ENCODE peak calls at places on chromosomes 6 and 20, in nine cellular contexts. P is upper lobe of left lung, M is mesendoderm, X is bronchial epithelial cell, O is K562, Q is astrocyte, I is AG04450, E is DND-41, W is heart right ventricle. T is an unnamed sample.
A peak's percentile ranks its signal among the peaks of the same experiment; 100 is the strongest.

GRCh38 chr20:56957737-56958553 is 308.5 kb downstream of the BMP7 start:
- DNase-seq in P (no peak), M (peak; percentile 50), X (no peak), O (no peak), Q (peak; percentile 14), I (no peak), E (no peak), W (no peak), T (peak; percentile 73)

GRCh38 chr6:2630891-2631458 is 119.7 kb downstream of the MYLK4 start:
- DNase-seq in P (no peak), M (peak; percentile 16), X (peak; percentile 66), O (no peak), Q (peak; percentile 95), I (peak; percentile 90), E (no peak), W (no peak), T (no peak)

GRCh38 chr20:45322952-45323383 is 14.9 kb upstream of the MATN4 start:
- DNase-seq in P (peak; percentile 89), M (peak; percentile 80), X (peak; percentile 58), O (peak; percentile 41), Q (no peak), I (no peak), E (no peak), W (no peak), T (peak; percentile 67)

GRCh38 chr6:78829407-78829806 is 37.9 kb upstream of the IRAK1BP1 start:
- DNase-seq in P (no peak), M (no peak), X (no peak), O (no peak), Q (no peak), I (no peak), E (no peak), W (no peak), T (no peak)

GRCh38 chr20:959996-960615 is 42.0 kb downstream of the RSPO4 start:
- DNase-seq in P (no peak), M (no peak), X (no peak), O (no peak), Q (no peak), I (no peak), E (no peak), W (no peak), T (peak; percentile 43)

GRCh38 chr20:33664085-33664761 is 2.1 kb downstream of the C20orf144 start:
- DNase-seq in P (no peak), M (peak; percentile 37), X (no peak), O (no peak), Q (no peak), I (no peak), E (no peak), W (no peak), T (peak; percentile 76)

GRCh38 chr6:31815025-31815838 is at the start of the genes HSPA1A and HSPA1L:
- DNase-seq in P (peak; percentile 94), M (peak; percentile 99), X (peak; percentile 87), O (peak; percentile 97), Q (peak; percentile 91), I (peak; percentile 85), E (no peak), W (peak; percentile 92), T (peak; percentile 96)

GRCh38 chr6:79188101-79188500 is 46.4 kb downstream of the HMGN3 start:
- DNase-seq in P (no peak), M (no peak), X (no peak), O (no peak), Q (no peak), I (no peak), E (no peak), W (no peak), T (no peak)

GRCh38 chr6:144931172-144932035 is 646.3 kb downstream of the UTRN start:
- DNase-seq in P (peak; percentile 25), M (peak; percentile 45), X (peak; percentile 42), O (no peak), Q (no peak), I (no peak), E (peak; percentile 47), W (no peak), T (peak; percentile 12)

GRCh38 chr6:136103101-136103688 is 146.9 kb downstream of the MTFR2 start:
- DNase-seq in P (no peak), M (peak; percentile 22), X (no peak), O (no peak), Q (no peak), I (peak; percentile 20), E (no peak), W (no peak), T (no peak)
- H3K27me3 ChIP-seq in P (no peaks in the 10 kb centered on the region), M (no peaks in the 10 kb centered on the region), X (no peaks in the 10 kb centered on the region), O (no peaks in the 10 kb centered on the region), Q (no peaks in the 10 kb centered on the region), I (no peaks in the 10 kb centered on the region), E (peaks cover 21% of the 10 kb centered on the region), W (no peaks in the 10 kb centered on the region), T (peaks cover 48% of the 10 kb centered on the region)

DNA sequence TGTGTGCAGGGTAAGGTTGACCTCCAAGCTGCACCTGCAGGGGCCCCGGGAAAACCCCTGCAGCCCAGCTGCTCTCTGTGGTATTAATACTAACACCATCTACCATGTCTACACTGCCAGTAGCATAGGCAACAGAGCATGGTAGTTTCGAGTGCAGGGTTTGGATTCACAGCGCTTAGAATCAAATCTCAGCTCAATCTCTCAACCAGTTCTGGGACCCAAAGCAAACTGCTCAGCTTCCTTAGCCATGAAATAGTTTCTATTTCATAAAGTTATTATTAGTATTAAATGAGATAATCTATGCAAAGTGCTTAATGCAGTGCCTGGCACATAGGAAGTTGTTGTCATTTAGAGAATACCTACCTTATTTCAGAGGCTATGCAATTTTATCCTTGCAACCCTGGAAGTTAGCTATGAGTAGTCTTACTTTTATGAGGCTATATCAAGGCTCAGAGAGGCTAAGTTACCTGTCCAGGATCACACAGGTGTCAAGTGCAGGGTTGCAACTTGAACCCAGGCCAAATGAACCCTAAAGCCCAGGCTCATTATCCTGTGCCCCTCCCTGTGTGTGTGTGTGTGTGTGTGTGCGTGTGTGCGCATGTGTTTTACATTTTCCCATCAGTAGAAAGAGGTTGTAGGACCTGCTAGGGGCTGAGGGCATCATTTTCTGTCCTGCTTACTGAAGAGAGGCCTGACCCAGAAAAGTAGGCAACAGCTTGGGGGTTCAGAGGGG is 27.6 kb upstream of the MRPS18A start:
- DNase-seq in P (no peak), M (no peak), X (no peak), O (no peak), Q (no peak), I (no peak), E (no peak), W (no peak), T (no peak)
- H3K4me3 ChIP-seq in P (no peak overlapping the region), M (no peak overlapping the region), X (no peak overlapping the region), O (no peak overlapping the region), Q (no peak overlapping the region), I (no peak overlapping the region), E (no peak overlapping the region), W (no peak overlapping the region), T (no peak overlapping the region)

GRCh38 chr6:28765978-28766351 is 157.8 kb downstream of the TRIM27 start:
- DNase-seq in P (no peak), M (peak; percentile 59), X (no peak), O (no peak), Q (no peak), I (no peak), E (no peak), W (no peak), T (no peak)

GRCh38 chr6:28768187-28768913 is 155.4 kb downstream of the TRIM27 start:
- DNase-seq in P (no peak), M (peak; percentile 78), X (no peak), O (no peak), Q (no peak), I (no peak), E (no peak), W (no peak), T (no peak)

GRCh38 chr6:28767133-28767532 is 156.7 kb downstream of the TRIM27 start:
- DNase-seq in P (no peak), M (no peak), X (no peak), O (no peak), Q (no peak), I (no peak), E (no peak), W (no peak), T (no peak)

GRCh38 chr6:28766426-28766825 is 157.4 kb downstream of the TRIM27 start:
- DNase-seq in P (no peak), M (peak; percentile 93), X (no peak), O (no peak), Q (no peak), I (no peak), E (no peak), W (no peak), T (no peak)

DNA sequence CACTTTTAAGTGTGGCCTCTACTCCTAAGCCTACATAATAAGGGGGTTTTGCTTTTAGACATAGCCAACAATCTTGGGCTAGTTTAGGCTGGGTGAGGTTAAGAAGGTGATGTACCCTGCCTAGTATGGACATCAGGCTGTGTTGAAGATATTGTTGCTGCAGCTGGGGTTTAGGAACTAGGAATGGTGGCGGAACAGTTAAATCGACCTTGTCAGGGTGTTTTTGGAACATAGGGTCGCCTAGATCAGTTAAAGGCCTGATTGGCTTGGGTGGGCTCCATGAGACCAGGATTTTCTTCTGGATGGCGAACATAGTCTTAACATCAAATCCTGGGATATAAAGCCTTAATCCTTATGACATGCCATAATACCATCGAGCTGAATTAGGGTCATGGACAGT is 156.1 kb downstream of the TRIM27 start:
- DNase-seq in P (no peak), M (no peak), X (no peak), O (no peak), Q (no peak), I (no peak), E (no peak), W (no peak), T (no peak)
- H3K27me3 ChIP-seq in P (no peaks in the 10 kb centered on the region), M (peaks cover 59% of the 10 kb centered on the region), X (peaks cover 70% of the 10 kb centered on the region), O (no peaks in the 10 kb centered on the region), Q (peaks cover 80% of the 10 kb centered on the region), I (peaks cover 48% of the 10 kb centered on the region), E (peaks cover 19% of the 10 kb centered on the region), W (peaks cover 99% of the 10 kb centered on the region), T (peaks cover 97% of the 10 kb centered on the region)

GRCh38 chr20:4151991-4152695 is 136.8 kb upstream of the RNF24 start:
- DNase-seq in P (no peak), M (no peak), X (no peak), O (no peak), Q (peak; percentile 84), I (no peak), E (no peak), W (no peak), T (no peak)

GRCh38 chr20:4153251-4153650 is 137.9 kb upstream of the RNF24 start:
- DNase-seq in P (no peak), M (no peak), X (no peak), O (no peak), Q (no peak), I (no peak), E (no peak), W (no peak), T (no peak)

GRCh38 chr20:4152696-4153235 is 137.4 kb upstream of the RNF24 start:
- DNase-seq in P (no peak), M (no peak), X (no peak), O (no peak), Q (peak; percentile 34), I (no peak), E (no peak), W (no peak), T (no peak)

GRCh38 chr20:4150095-4150492 is 134.7 kb upstream of the RNF24 start:
- DNase-seq in P (peak; percentile 13), M (no peak), X (no peak), O (no peak), Q (peak; percentile 56), I (no peak), E (no peak), W (no peak), T (peak; percentile 69)

DNA sequence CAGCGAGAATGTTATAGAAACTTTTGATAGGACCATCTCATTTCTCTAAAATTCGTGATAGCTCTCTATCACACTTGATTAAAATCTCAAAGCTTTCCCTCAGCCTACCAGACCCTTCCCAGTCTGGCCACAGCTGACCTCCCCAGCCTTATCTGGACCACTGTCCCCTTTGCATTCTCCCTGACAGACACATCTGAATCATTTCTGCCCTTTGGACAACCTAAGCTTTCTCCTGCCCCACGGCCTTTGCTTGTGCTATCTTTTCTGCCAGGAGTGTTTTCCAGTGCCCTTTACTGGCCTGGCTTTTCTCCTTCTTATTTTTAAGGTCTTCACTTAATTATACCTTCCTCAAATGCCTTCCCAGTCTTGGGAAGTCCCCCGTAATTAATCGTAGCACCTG is 136.0 kb upstream of the RNF24 start:
- DNase-seq in P (no peak), M (no peak), X (no peak), O (no peak), Q (no peak), I (no peak), E (no peak), W (no peak), T (no peak)
- H3K4me3 ChIP-seq in P (no peak overlapping the region), M (no peak overlapping the region), X (no peak overlapping the region), O (no peak overlapping the region), Q (no peak overlapping the region), I (no peak overlapping the region), E (no peak overlapping the region), W (no peak overlapping the region), T (no peak overlapping the region)

T was measured in H7.